ENCODE peak calls at places on chromosome 2, in nine cellular contexts. I is upper lobe of right lung, U is ovary, R is astrocyte of the cerebellum, Y is left lung, A is A549, J is tibial artery, O is astrocyte of the spinal cord, K is foreskin fibroblast. X is an unnamed sample.

GRCh38 chr2:195468771-195469170 is 188.3 kb upstream of the SLC39A10 start:
- DNase-seq in I (no peak), U (no peak), R (no peak), Y (no peak), A (no peak), J (no peak), O (no peak), K (no peak), X (no peak)

GRCh38 chr2:205957452-205958154 is 128.4 kb downstream of the INO80D start:
- DNase-seq in I (no peak), U (no peak), R (no peak), Y (no peak), A (no peak), J (no peak), O (no peak), K (no peak), X (no peak)

GRCh38 chr2:200364620-200365019 is 58.1 kb downstream of the SPATS2L start:
- DNase-seq in I (no peak), U (no peak), R (no peak), Y (no peak), A (no peak), J (no peak), O (no peak), K (no peak), X (no peak)

GRCh38 chr2:19355416-19355821 is 3.0 kb downstream of the OSR1 start:
- DNase-seq in I (no peak), U (no peak), R (no peak), Y (no peak), A (no peak), J (no peak), O (no peak), K (no peak), X (no peak)

GRCh38 chr2:81835318-81836000 is 1530.9 kb upstream of the LRRTM1 start:
- DNase-seq in I (no peak), U (no peak), R (no peak), Y (no peak), A (no peak), J (no peak), O (no peak), K (no peak), X (no peak)

GRCh38 chr2:220753486-220753885 is 818.6 kb downstream of the EPHA4 start:
- DNase-seq in I (no peak), U (no peak), R (peak; percentile 69), Y (no peak), A (no peak), J (no peak), O (peak; percentile 33), K (no peak), X (no peak)

GRCh38 chr2:207334631-207335371 is 169.1 kb upstream of the KLF7 start:
- DNase-seq in I (peak; percentile 77), U (peak; percentile 64), R (peak; percentile 99), Y (peak; percentile 76), A (peak; percentile 72), J (peak; percentile 70), O (peak; percentile 99), K (peak; percentile 96), X (peak; percentile 50)

GRCh38 chr2:217404236-217404760 is 544.4 kb upstream of the TNP1 start:
- DNase-seq in I (no peak), U (no peak), R (no peak), Y (no peak), A (no peak), J (no peak), O (no peak), K (no peak), X (no peak)

GRCh38 chr2:125516496-125517109 is 1139.4 kb upstream of the GYPC start:
- DNase-seq in I (no peak), U (no peak), R (no peak), Y (no peak), A (no peak), J (no peak), O (no peak), K (no peak), X (no peak)

GRCh38 chr2:119416299-119416923 is 15.2 kb upstream of the TMEM37 start:
- DNase-seq in I (no peak), U (no peak), R (no peak), Y (no peak), A (no peak), J (no peak), O (no peak), K (no peak), X (no peak)

GRCh38 chr2:231786917-231787292 is 660 bp downstream of the COPS7B start:
- DNase-seq in I (no peak), U (no peak), R (no peak), Y (no peak), A (no peak), J (no peak), O (no peak), K (no peak), X (no peak)
- TF ChIP-seq CTCF in I (no peak), U (no peak), R (no peak), Y (no peak), A (no peak), J (no peak), O (no peak), K (no peak), X (no peak)

GRCh38 chr2:38146917-38147307 is 71.0 kb upstream of the CYP1B1 start:
- DNase-seq in I (no peak), U (peak; percentile 60), R (peak; percentile 96), Y (peak; percentile 54), A (peak; percentile 80), J (peak; percentile 32), O (peak; percentile 99), K (peak; percentile 97), X (peak; percentile 67)
- H3K4me3 ChIP-seq in I (no peak overlapping the region), U (no peak overlapping the region), R (no peak overlapping the region), Y (no peak overlapping the region), A (no peak overlapping the region), J (no peak overlapping the region), O (no peak overlapping the region), K (peak overlapping the region; percentile 28), X (no peak overlapping the region)

GRCh38 chr2:201419057-201419635 is 32.1 kb downstream of the TRAK2 start:
- DNase-seq in I (no peak), U (no peak), R (no peak), Y (no peak), A (no peak), J (no peak), O (peak; percentile 36), K (no peak), X (no peak)
- TF ChIP-seq CTCF in I (no peak), U (no peak), R (no peak), Y (no peak), A (peak; percentile 18), J (no peak), O (peak; percentile 5), K (no peak), X (no peak)

GRCh38 chr2:60885683-60886082 is 4.3 kb downstream of the REL start:
- DNase-seq in I (no peak), U (no peak), R (no peak), Y (no peak), A (no peak), J (no peak), O (no peak), K (no peak), X (no peak)
- H3K4me3 ChIP-seq in I (peak overlapping the region; percentile 92), U (no peak overlapping the region), R (no peak overlapping the region), Y (no peak overlapping the region), A (peak overlapping the region; percentile 67), J (no peak overlapping the region), O (no peak overlapping the region), K (no peak overlapping the region), X (peak overlapping the region; percentile 50)

DNA sequence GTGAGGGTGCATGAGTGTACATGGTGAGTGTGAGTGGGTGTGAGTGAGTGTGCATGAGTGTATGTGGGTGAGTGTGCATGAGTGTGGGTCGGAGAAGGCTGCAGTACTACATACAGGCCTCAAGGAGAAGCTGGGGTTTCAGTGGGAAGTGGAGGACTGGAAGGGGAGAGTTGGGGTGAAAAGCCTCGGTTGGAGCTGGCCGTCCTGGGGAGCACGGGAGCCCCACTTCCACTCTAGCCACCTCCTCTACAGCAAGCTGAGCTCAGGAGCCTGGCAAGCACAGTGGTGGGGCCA is 68.7 kb upstream of the HPCAL1 start:
- DNase-seq in I (no peak), U (no peak), R (no peak), Y (no peak), A (no peak), J (no peak), O (no peak), K (no peak), X (no peak)
- TF ChIP-seq CTCF in I (no peak), U (no peak), R (no peak), Y (no peak), A (no peak), J (no peak), O (peak; percentile 1), K (no peak), X (no peak)

GRCh38 chr2:234826676-234827075 is 125.1 kb upstream of the SH3BP4 start:
- DNase-seq in I (no peak), U (no peak), R (no peak), Y (no peak), A (no peak), J (no peak), O (no peak), K (no peak), X (no peak)

GRCh38 chr2:234823196-234823876 is 128.5 kb upstream of the SH3BP4 start:
- DNase-seq in I (no peak), U (no peak), R (no peak), Y (no peak), A (peak; percentile 38), J (peak; percentile 54), O (no peak), K (peak; percentile 18), X (no peak)

GRCh38 chr2:234827096-234827860 is 124.5 kb upstream of the SH3BP4 start:
- DNase-seq in I (no peak), U (no peak), R (no peak), Y (no peak), A (no peak), J (no peak), O (no peak), K (peak; percentile 17), X (no peak)

GRCh38 chr2:234821946-234822470 is 129.8 kb upstream of the SH3BP4 start:
- DNase-seq in I (no peak), U (no peak), R (no peak), Y (no peak), A (no peak), J (no peak), O (no peak), K (no peak), X (no peak)

GRCh38 chr2:234823877-234824376 is 127.9 kb upstream of the SH3BP4 start:
- DNase-seq in I (no peak), U (no peak), R (peak; percentile 91), Y (peak; percentile 62), A (peak; percentile 87), J (peak; percentile 59), O (peak; percentile 97), K (peak; percentile 96), X (no peak)
- H3K4me3 ChIP-seq in I (no peak overlapping the region), U (no peak overlapping the region), R (no peak overlapping the region), Y (no peak overlapping the region), A (no peak overlapping the region), J (no peak overlapping the region), O (no peak overlapping the region), K (no peak overlapping the region), X (no peak overlapping the region)

DNA sequence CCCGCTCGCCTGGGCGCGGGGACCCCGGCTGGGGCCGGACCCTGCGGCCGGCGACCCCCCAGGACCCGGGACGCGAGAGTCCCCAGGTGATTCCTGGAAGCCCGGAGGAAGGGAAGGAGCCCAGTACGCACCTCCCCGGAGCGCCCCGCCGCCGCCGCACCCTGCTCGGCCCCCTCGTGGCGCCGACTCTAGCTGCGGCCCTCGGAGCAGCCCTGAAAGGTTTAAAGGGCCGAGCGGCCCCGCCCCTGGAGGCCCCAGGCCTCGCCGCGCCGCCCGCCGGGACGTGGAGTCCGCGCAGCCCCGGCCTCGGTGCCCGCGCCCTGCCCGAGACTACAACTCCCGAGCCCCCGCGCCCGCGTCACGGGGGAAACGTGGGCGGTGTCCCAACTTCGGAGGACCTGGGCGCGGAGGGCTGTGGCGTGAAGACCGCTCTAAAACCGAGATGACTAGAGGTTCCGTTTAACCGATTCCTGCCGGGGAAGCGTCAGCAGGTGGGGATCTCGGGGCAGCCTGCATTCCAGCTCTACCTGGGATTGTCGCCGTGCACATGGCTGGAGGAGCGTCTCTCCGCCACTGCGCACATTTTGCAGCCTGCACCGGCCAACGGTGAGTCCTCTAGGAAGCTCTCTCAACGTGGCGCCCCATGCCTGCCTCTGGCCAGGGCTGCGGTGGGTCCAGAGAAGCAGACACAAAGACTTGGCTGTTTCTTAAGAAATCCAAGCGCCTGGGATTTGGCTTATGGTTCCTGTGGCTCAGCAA is at the start of gene TMEM150A:
- DNase-seq in I (peak; percentile 98), U (peak; percentile 97), R (peak; percentile 63), Y (peak; percentile 94), A (peak; percentile 83), J (peak; percentile 96), O (peak; percentile 92), K (peak; percentile 94), X (no peak)
- TF ChIP-seq CTCF in I (peak; percentile 50), U (peak; percentile 69), R (peak; percentile 13), Y (peak; percentile 61), A (peak; percentile 17), J (peak; percentile 43), O (peak; percentile 13), K (no peak), X (peak; percentile 27)

X was measured in GM12864.